ENCODE peak calls at places on chromosomes 2 and 18, in six cellular contexts. U is lower lobe of right lung, Q is GM06990, B is PC-9, J is transverse colon, W is AG04450. K is an unnamed sample.

GRCh38 chr18:8732442-8733360 is 27.3 kb downstream of the MTCL1 start:
- DNase-seq in U (no peak), Q (no peak), J (no peak), W (no peak), B (no peak), K (no peak)

GRCh38 chr18:79544386-79544963 is 135.1 kb upstream of the CTDP1 start:
- DNase-seq in W (no peak), Q (no peak), U (peak; percentile 28), B (no peak), J (no peak), K (no peak)

GRCh38 chr2:216678098-216678465 is 17.3 kb downstream of the IGFBP5 start:
- DNase-seq in W (no peak), J (no peak), Q (no peak), U (no peak), B (no peak), K (no peak)

GRCh38 chr2:230680463-230681195 is 32.0 kb upstream of the CAB39 start:
- DNase-seq in W (no peak), J (no peak), Q (no peak), B (no peak), U (no peak), K (no peak)

GRCh38 chr2:75570948-75571729 is 10.4 kb upstream of the EVA1A start:
- DNase-seq in W (peak; percentile 50), J (no peak), B (peak; percentile 20), Q (no peak), U (no peak), K (no peak)

GRCh38 chr2:230347659-230348305 is 20.8 kb downstream of the SP140L start:
- DNase-seq in W (no peak), Q (peak; percentile 28), U (no peak), B (no peak), J (no peak), K (no peak)

GRCh38 chr2:218245214-218245613 is 15.6 kb upstream of the GPBAR1 start:
- DNase-seq in Q (no peak), U (no peak), B (no peak), J (no peak), W (no peak), K (no peak)

GRCh38 chr2:145812163-145812554 is 1292.2 kb upstream of the ZEB2 start:
- DNase-seq in B (no peak), U (no peak), W (no peak), J (no peak), Q (no peak), K (no peak)

GRCh38 chr2:228105526-228106250 is 75.8 kb downstream of the SPHKAP start:
- DNase-seq in B (no peak), J (no peak), W (no peak), Q (no peak), U (no peak), K (no peak)

GRCh38 chr2:38751847-38752410 is 768 bp upstream of the SRSF7 start:
- DNase-seq in W (no peak), Q (no peak), U (no peak), J (no peak), B (no peak), K (no peak)

GRCh38 chr2:197908940-197909339 is 104.5 kb downstream of the PLCL1 start:
- DNase-seq in U (no peak), Q (no peak), W (peak; percentile 84), B (no peak), J (no peak), K (no peak)

GRCh38 chr2:43759195-43759594 is 14.6 kb upstream of the DYNC2LI1 start:
- DNase-seq in J (no peak), Q (no peak), U (no peak), B (peak; percentile 97), W (no peak), K (no peak)

GRCh38 chr2:108092886-108093285 is 106.6 kb downstream of the SLC5A7 start:
- DNase-seq in B (no peak), U (no peak), J (no peak), W (no peak), Q (no peak), K (no peak)

GRCh38 chr2:195709901-195710300 is 52.9 kb downstream of the SLC39A10 start:
- DNase-seq in Q (no peak), B (no peak), W (no peak), U (no peak), J (no peak), K (no peak)

GRCh38 chr18:67805261-67805660 is 288.7 kb upstream of the DSEL start:
- DNase-seq in J (no peak), B (peak; percentile 34), W (no peak), U (no peak), Q (no peak), K (no peak)

GRCh38 chr2:58387701-58388100 is 146.6 kb upstream of the FANCL start:
- DNase-seq in W (no peak), U (no peak), J (no peak), Q (no peak), B (peak; percentile 60), K (no peak)

GRCh38 chr18:31439807-31440325 is 7.7 kb upstream of the DSG3 start:
- DNase-seq in Q (no peak), J (no peak), W (no peak), B (no peak), U (no peak), K (no peak)

GRCh38 chr2:231672617-231673347 is 35.5 kb upstream of the PTMA start:
- DNase-seq in J (peak; percentile 87), U (peak; percentile 81), B (peak; percentile 53), W (no peak), Q (peak; percentile 88), K (no peak)

GRCh38 chr2:26884486-26884885 is 36.6 kb downstream of the DPYSL5 start:
- DNase-seq in J (no peak), B (no peak), W (no peak), U (no peak), Q (no peak), K (no peak)

GRCh38 chr2:145380436-145381017 is 860.6 kb upstream of the ZEB2 start:
- DNase-seq in B (peak; percentile 45), W (peak; percentile 6), J (no peak), U (no peak), Q (no peak), K (no peak)

GRCh38 chr2:143433158-143433557 is 303.9 kb downstream of the ARHGAP15 start:
- DNase-seq in B (no peak), Q (no peak), U (no peak), W (no peak), J (no peak), K (no peak)

GRCh38 chr2:132936261-132936660 is 266.3 kb upstream of the LYPD1 start:
- DNase-seq in B (no peak), Q (no peak), U (no peak), W (no peak), J (no peak), K (no peak)

GRCh38 chr2:222241054-222241453 is 57.7 kb downstream of the PAX3 start:
- DNase-seq in W (no peak), Q (no peak), U (no peak), J (no peak), B (no peak), K (no peak)

GRCh38 chr2:170509460-170510193 is 205.5 kb upstream of the SP5 start:
- DNase-seq in W (no peak), J (no peak), U (no peak), Q (peak; percentile 19), B (no peak), K (no peak)

GRCh38 chr2:150686391-150686790 is 198.9 kb upstream of the RND3 start:
- DNase-seq in U (no peak), W (no peak), Q (no peak), J (no peak), B (no peak), K (no peak)

GRCh38 chr18:74665905-74666304 is 68.2 kb downstream of the ZNF407 start:
- DNase-seq in B (no peak), W (no peak), U (no peak), Q (no peak), J (no peak), K (no peak)
- TF ChIP-seq CTCF in B (no peak), W (no peak), U (no peak), Q (no peak), J (no peak), K (no peak)

GRCh38 chr18:34222396-34223163 is 2.1 kb downstream of the NOL4 start:
- DNase-seq in U (peak; percentile 47), B (no peak), Q (peak; percentile 79), W (no peak), J (no peak), K (no peak)

GRCh38 chr18:34223164-34223892 is 1.4 kb downstream of the NOL4 start:
- DNase-seq in W (no peak), U (no peak), Q (peak; percentile 35), B (no peak), J (no peak), K (no peak)

GRCh38 chr18:34225218-34225553 is 473 bp upstream of the NOL4 start:
- DNase-seq in W (no peak), Q (no peak), J (no peak), U (no peak), B (no peak), K (no peak)

GRCh38 chr18:34224423-34225217 is at the start of gene NOL4:
- DNase-seq in W (no peak), J (peak; percentile 60), U (peak; percentile 56), B (no peak), Q (peak; percentile 67), K (peak; percentile 3)

GRCh38 chr18:34223893-34224422 is 755 bp downstream of the NOL4 start:
- DNase-seq in U (no peak), Q (peak; percentile 37), J (no peak), W (no peak), B (no peak), K (no peak)
- H3K4me3 ChIP-seq in U (peak overlapping the region; percentile 44), Q (peak overlapping the region; percentile 58), J (no peak overlapping the region), W (no peak overlapping the region), B (no peak overlapping the region), K (no peak overlapping the region)

DNA sequence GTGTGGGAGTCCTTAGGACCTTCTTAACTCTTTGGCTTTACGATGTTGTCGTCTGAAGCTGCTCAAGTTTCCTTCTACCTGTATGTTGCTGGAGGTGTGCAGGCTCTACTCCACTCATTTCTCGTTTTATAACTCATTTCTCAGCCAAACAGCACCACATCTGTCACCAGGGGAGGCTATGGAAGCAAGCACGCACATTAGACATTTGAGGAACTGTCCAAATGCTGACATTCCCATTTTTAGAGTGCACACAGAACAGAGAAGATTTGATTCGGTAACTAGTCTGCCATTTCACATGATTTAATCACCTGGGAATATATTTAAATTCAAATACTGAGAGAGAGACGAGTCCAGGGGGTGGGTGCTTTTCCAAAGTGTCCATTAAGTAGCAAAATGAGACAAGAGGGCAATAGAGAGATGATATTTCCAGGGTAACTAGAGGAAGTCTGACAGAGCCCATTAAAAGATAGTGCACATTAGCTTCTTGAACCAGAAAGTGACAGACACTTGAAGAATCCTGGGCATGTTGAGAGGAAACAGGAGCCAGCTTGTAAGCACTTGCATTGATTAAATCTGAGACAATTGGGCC is 793.3 kb downstream of the TDRD15 start:
- DNase-seq in Q (no peak), W (no peak), B (no peak), J (no peak), U (no peak), K (no peak)
- TF ChIP-seq CTCF in Q (no peak), W (peak; percentile 11), B (no peak), J (no peak), U (no peak), K (no peak)

DNA sequence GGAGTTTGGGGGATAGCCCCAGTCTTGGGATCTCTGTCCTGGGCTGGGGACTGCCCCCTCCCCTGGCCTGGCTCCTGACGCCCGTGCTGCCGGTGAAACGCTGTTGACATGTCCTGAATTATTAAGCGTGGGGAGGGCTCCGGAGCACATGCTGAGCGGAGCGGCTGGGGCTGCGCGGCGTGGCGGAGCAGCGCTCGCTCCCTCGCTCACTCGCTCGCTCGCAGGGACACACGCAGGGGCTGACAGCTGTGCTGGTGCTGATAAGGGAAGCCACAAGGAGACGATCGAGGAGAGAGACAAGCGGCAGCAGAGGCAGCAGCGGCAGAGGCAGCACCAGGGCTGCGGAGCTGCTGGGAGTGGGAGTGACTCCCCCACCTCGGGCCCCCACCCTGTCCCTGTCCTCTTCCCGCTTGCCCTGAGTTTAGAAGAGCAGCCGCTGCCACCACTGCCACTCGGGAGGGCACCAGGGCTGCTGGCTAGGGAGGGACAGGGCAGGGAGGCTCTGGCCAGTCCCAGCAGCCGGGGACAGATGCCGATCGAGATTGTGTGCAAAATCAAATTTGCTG is at the start of gene ASIC4:
- DNase-seq in B (no peak), U (no peak), Q (no peak), W (no peak), J (no peak), K (no peak)
- H3K4me3 ChIP-seq in B (no peak within 1 kb of the TSS), U (no peak within 1 kb of the TSS), Q (no peak within 1 kb of the TSS), W (no peak within 1 kb of the TSS), J (no peak within 1 kb of the TSS), K (no peak within 1 kb of the TSS)

K was measured in LNCaP clone FGC.